ENCODE peak calls at places on chromosome 5, in four cellular contexts. F, T, G and E are unnamed samples.

GRCh38 chr5:113176196-113176595 is 199.6 kb downstream of the DCP2 start:
- ATAC-seq in T (no peak), G (no peak), F (no peak), E (no peak)

GRCh38 chr5:137629646-137630045 is 106.2 kb downstream of the KLHL3 start:
- ATAC-seq in F (peak), G (peak), T (peak), E (peak)

GRCh38 chr5:59036274-59036961 is 453.5 kb downstream of the RAB3C start:
- ATAC-seq in T (no peak), F (no peak), G (no peak), E (peak)

GRCh38 chr5:80125962-80126480 is 90.9 kb downstream of the THBS4 start:
- ATAC-seq in T (peak), G (no peak), F (peak), E (peak)

GRCh38 chr5:80372780-80373179 is 35.1 kb upstream of the ZFYVE16 start:
- ATAC-seq in F (no peak), T (no peak), G (no peak), E (no peak)

GRCh38 chr5:78589928-78590327 is 58.6 kb downstream of the LHFPL2 start:
- ATAC-seq in T (no peak), G (no peak), F (no peak), E (no peak)

GRCh38 chr5:4410151-4410550 is 730.0 kb upstream of the ADAMTS16 start:
- ATAC-seq in T (no peak), F (no peak), G (no peak), E (no peak)

GRCh38 chr5:50792845-50793244 is 126.4 kb downstream of the PARP8 start:
- ATAC-seq in T (no peak), F (no peak), G (no peak), E (no peak)

GRCh38 chr5:62138607-62139006 is 167.4 kb upstream of the KIF2A start:
- ATAC-seq in G (no peak), T (no peak), F (peak), E (no peak)

GRCh38 chr5:111063709-111064322 is 7.7 kb upstream of the TSLP start:
- ATAC-seq in F (peak), T (peak), G (peak), E (no peak)

GRCh38 chr5:96868603-96869371 is 7.5 kb upstream of the ERAP2 start:
- ATAC-seq in G (peak), T (peak), F (peak), E (peak)

GRCh38 chr5:32710859-32711692 is at the start of gene NPR3:
- ATAC-seq in G (no peak), F (no peak), T (no peak), E (no peak)

GRCh38 chr5:16459451-16459850 is 6.1 kb downstream of the ZNF622 start:
- ATAC-seq in T (no peak), G (no peak), F (no peak), E (no peak)

GRCh38 chr5:71564884-71565283 is 22.3 kb upstream of the MCCC2 start:
- ATAC-seq in T (no peak), G (no peak), F (no peak), E (no peak)

GRCh38 chr5:151233576-151234202 is 9.8 kb upstream of the CCDC69 start:
- ATAC-seq in G (no peak), T (peak), F (no peak), E (no peak)

GRCh38 chr5:88829773-88830172 is 53.2 kb downstream of the MEF2C start:
- ATAC-seq in G (no peak), T (peak), F (no peak), E (no peak)

GRCh38 chr5:97046270-97046982 is 96.0 kb downstream of the LIX1 start:
- ATAC-seq in F (peak), T (peak), G (no peak), E (no peak)

GRCh38 chr5:61603211-61603908 is 271.3 kb downstream of the ZSWIM6 start:
- ATAC-seq in F (peak), T (no peak), G (no peak), E (no peak)

GRCh38 chr5:127706691-127707090 is 3.5 kb downstream of the CCDC192 start:
- ATAC-seq in F (no peak), G (no peak), T (no peak), E (no peak)

GRCh38 chr5:102975457-102976182 is 144.3 kb downstream of the GIN1 start:
- ATAC-seq in G (no peak), F (no peak), T (no peak), E (no peak)

GRCh38 chr5:32230356-32231099 is 56.4 kb upstream of the GOLPH3 start:
- ATAC-seq in F (no peak), T (peak), G (no peak), E (no peak)

GRCh38 chr5:173342813-173343435 is 14.7 kb upstream of the STC2 start:
- ATAC-seq in G (no peak), F (no peak), T (no peak), E (no peak)

GRCh38 chr5:18742830-18743229 is 1108.6 kb downstream of the TAF11L14 start:
- ATAC-seq in T (no peak), F (no peak), G (no peak), E (no peak)

GRCh38 chr5:172744106-172745104 is 26.6 kb downstream of the DUSP1 start:
- ATAC-seq in G (peak), F (no peak), T (no peak), E (no peak)

GRCh38 chr5:167166696-167167095 is 1124.7 kb upstream of the WWC1 start:
- ATAC-seq in T (no peak), F (no peak), G (no peak), E (no peak)

GRCh38 chr5:159928122-159928960 is 12.1 kb downstream of the ADRA1B start:
- ATAC-seq in T (no peak), F (peak), G (no peak), E (peak)

GRCh38 chr5:67971223-67971830 is 244.2 kb upstream of the PIK3R1 start:
- ATAC-seq in F (no peak), G (no peak), T (no peak), E (peak)

GRCh38 chr5:23994581-23995370 is 487.4 kb downstream of the PRDM9 start:
- ATAC-seq in F (no peak), G (no peak), T (no peak), E (no peak)

GRCh38 chr5:43602456-43602817 is 543 bp upstream of the NNT start:
- ATAC-seq in G (peak), F (no peak), T (peak), E (peak)

GRCh38 chr5:53782620-53783019 is 222.2 kb downstream of the NDUFS4 start:
- ATAC-seq in G (no peak), F (no peak), T (no peak), E (no peak)

GRCh38 chr5:177303121-177303924 is at the start of the genes PRELID1 and RAB24:
- ATAC-seq in F (peak), G (peak), T (peak), E (peak)

GRCh38 chr5:176901260-176902101 is 2.3 kb upstream of the HK3 start:
- ATAC-seq in T (peak), F (no peak), G (no peak), E (no peak)

GRCh38 chr5:66742083-66742895 is 146.1 kb downstream of the MAST4 start:
- ATAC-seq in G (peak), F (peak), T (peak), E (peak)

GRCh38 chr5:154865466-154866184 is 7.2 kb downstream of the CNOT8 start:
- ATAC-seq in F (no peak), T (no peak), G (no peak), E (no peak)

GRCh38 chr5:144315994-144316634 is 145.4 kb downstream of the KCTD16 start:
- ATAC-seq in T (no peak), G (peak), F (no peak), E (no peak)

GRCh38 chr5:91281409-91281808 is 101.7 kb downstream of the ARRDC3 start:
- ATAC-seq in G (no peak), T (no peak), F (no peak), E (no peak)

GRCh38 chr5:36359267-36359666 is 57.6 kb upstream of the RANBP3L start:
- ATAC-seq in F (no peak), G (peak), T (no peak), E (peak)

GRCh38 chr5:115343855-115344254 is 47.4 kb upstream of the CCDC112 start:
- ATAC-seq in F (no peak), T (peak), G (peak), E (peak)

DNA sequence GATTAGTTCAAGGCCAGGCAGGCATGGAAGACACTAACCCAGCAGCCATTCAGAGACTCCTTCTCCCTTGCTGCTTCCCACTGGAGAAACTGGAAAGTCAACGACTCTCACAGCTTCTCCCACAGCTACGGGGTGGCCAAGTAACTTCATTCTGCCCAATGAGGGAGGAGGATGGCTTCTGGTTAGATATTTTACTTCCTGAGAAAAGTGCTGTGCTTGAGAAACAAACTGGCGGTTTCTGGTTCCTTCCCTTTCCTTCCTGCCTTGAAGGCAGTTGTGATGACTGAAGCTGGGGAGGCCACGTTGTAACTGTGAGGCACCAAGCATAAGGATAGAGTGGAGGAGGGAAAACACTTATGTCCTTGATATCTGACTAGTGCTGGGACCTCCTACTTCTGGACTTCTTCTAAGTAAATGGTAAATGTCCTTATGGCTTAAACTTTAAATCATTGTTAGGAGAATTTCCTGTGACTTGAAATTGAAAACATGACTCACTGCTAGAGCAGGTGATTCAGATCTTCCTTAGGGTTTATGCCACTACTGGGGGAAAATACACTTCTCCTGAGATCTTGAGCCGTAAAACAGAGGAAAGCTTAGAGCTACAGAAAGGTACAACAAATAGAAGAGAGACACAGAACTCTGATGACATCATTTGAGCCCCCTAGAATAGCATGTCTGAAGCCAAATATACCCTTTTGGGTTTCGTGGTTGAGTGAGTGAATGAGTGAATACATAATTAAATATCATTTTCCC is 3.1 kb upstream of the GNPDA1 start:
- ATAC-seq in F (no peak), T (peak), G (no peak), E (no peak)
- TF ChIP-seq POLR2A in F (no peak), T (no peak), G (no peak), E (no peak)

GRCh38 chr5:81849769-81850367 is 99.0 kb upstream of the SSBP2 start:
- ATAC-seq in G (no peak), T (no peak), F (no peak), E (no peak)
- H3K27ac ChIP-seq in G (no peak), T (no peak), F (no peak), E (peak)

GRCh38 chr5:140342896-140343295 is 3.5 kb downstream of the HBEGF start:
- ATAC-seq in G (no peak), T (no peak), F (no peak), E (no peak)
- TF ChIP-seq POLR2AphosphoS5 in G (no peak), T (no peak), F (no peak), E (no peak)

GRCh38 chr5:180803181-180804128 is 849 bp upstream of the MGAT1 start:
- ATAC-seq in F (no peak), G (peak), T (peak), E (peak)
- TF ChIP-seq POLR2A in F (no peak), G (no peak), T (peak), E (no peak)

GRCh38 chr5:123699571-123699970 is 187.6 kb downstream of the CSNK1G3 start:
- ATAC-seq in F (no peak), T (no peak), G (no peak), E (no peak)

GRCh38 chr5:123705741-123706140 is 193.8 kb downstream of the CSNK1G3 start:
- ATAC-seq in T (no peak), G (no peak), F (no peak), E (peak)

GRCh38 chr5:123696948-123697347 is 185.0 kb downstream of the CSNK1G3 start:
- ATAC-seq in T (no peak), F (no peak), G (no peak), E (peak)

GRCh38 chr5:123701511-123702200 is 189.7 kb downstream of the CSNK1G3 start:
- ATAC-seq in F (no peak), G (no peak), T (no peak), E (no peak)

GRCh38 chr5:123700624-123701023 is 188.6 kb downstream of the CSNK1G3 start:
- ATAC-seq in G (no peak), F (peak), T (no peak), E (peak)
- H3K27ac ChIP-seq in G (no peak), F (no peak), T (no peak), E (peak)